ENCODE peak calls at places on chromosomes 11 and 22, in eight cellular contexts. V is K562, G is fibroblast of lung, L is PC-3, K is endodermal cell, O is IMR-90, R is Karpas-422, N is HCT116. E is an unnamed sample.

GRCh38 chr11:122803716-122804115 is 34.6 kb upstream of the CRTAM start:
- DNase-seq in V (no peak), G (no peak), L (peak; percentile 87), K (no peak), O (no peak), R (no peak), N (no peak), E (no peak)

GRCh38 chr22:25833091-25833490 is 91.1 kb downstream of the MYO18B start:
- DNase-seq in V (no peak), G (no peak), L (no peak), K (no peak), O (no peak), R (no peak), N (no peak), E (no peak)

GRCh38 chr11:3150726-3151125 is 14.4 kb downstream of the OSBPL5 start:
- DNase-seq in V (no peak), G (no peak), L (no peak), K (no peak), O (no peak), R (no peak), N (no peak), E (no peak)

GRCh38 chr22:35258144-35258988 is 1.1 kb downstream of the HMGXB4 start:
- DNase-seq in V (peak; percentile 12), G (peak; percentile 65), L (peak; percentile 25), K (peak; percentile 74), O (peak; percentile 11), R (peak; percentile 68), N (no peak), E (peak; percentile 50)

GRCh38 chr11:1928038-1928890 is 8.8 kb downstream of the TNNT3 start:
- DNase-seq in V (no peak), G (no peak), L (no peak), K (no peak), O (no peak), R (no peak), N (no peak), E (no peak)

GRCh38 chr11:123386746-123387510 is 43.1 kb upstream of the GRAMD1B start:
- DNase-seq in V (no peak), G (peak; percentile 60), L (no peak), K (no peak), O (peak; percentile 43), R (no peak), N (no peak), E (no peak)

GRCh38 chr11:70433038-70433437 is 34.7 kb downstream of the CTTN start:
- DNase-seq in V (no peak), G (no peak), L (no peak), K (no peak), O (no peak), R (no peak), N (no peak), E (no peak)

GRCh38 chr11:111777094-111778046 is 11.2 kb upstream of the PPP2R1B start:
- DNase-seq in V (peak; percentile 63), G (peak; percentile 67), L (peak; percentile 81), K (no peak), O (peak; percentile 82), R (peak; percentile 100), N (peak; percentile 53), E (peak; percentile 58)

GRCh38 chr22:28799834-28800307 is 498 bp downstream of the XBP1 start:
- DNase-seq in V (peak; percentile 64), G (peak; percentile 55), L (peak; percentile 35), K (peak; percentile 78), O (peak; percentile 54), R (peak; percentile 68), N (no peak), E (no peak)

GRCh38 chr22:29112102-29112501 is 39.3 kb downstream of the KREMEN1 start:
- DNase-seq in V (no peak), G (no peak), L (no peak), K (peak; percentile 58), O (no peak), R (no peak), N (no peak), E (no peak)

GRCh38 chr22:43157874-43158546 is 6.7 kb downstream of the TSPO start:
- DNase-seq in V (no peak), G (no peak), L (no peak), K (no peak), O (no peak), R (no peak), N (no peak), E (no peak)

GRCh38 chr22:50684986-50685385 is 12.4 kb downstream of the SHANK3 start:
- DNase-seq in V (no peak), G (peak; percentile 39), L (no peak), K (peak; percentile 36), O (peak; percentile 39), R (no peak), N (no peak), E (no peak)

GRCh38 chr11:115222218-115222862 is 281.9 kb downstream of the CADM1 start:
- DNase-seq in V (peak; percentile 9), G (peak; percentile 98), L (peak; percentile 44), K (peak; percentile 59), O (peak; percentile 98), R (no peak), N (no peak), E (no peak)

GRCh38 chr11:8788616-8789015 is 106.0 kb downstream of the RPL27A start:
- DNase-seq in V (no peak), G (no peak), L (no peak), K (no peak), O (no peak), R (no peak), N (no peak), E (no peak)

GRCh38 chr11:2693271-2693833 is 6.4 kb downstream of the KCNQ1OT1 start:
- DNase-seq in V (no peak), G (no peak), L (no peak), K (peak; percentile 98), O (no peak), R (no peak), N (no peak), E (no peak)

GRCh38 chr11:133579165-133580031 is 47.1 kb upstream of the OPCML start:
- DNase-seq in V (no peak), G (no peak), L (no peak), K (peak; percentile 81), O (no peak), R (no peak), N (no peak), E (no peak)

GRCh38 chr11:2444301-2445106 is at the start of the genes KCNQ1 and TRPM5:
- DNase-seq in V (peak; percentile 98), G (no peak), L (peak; percentile 52), K (peak; percentile 93), O (no peak), R (no peak), N (peak; percentile 24), E (no peak)

GRCh38 chr11:17593466-17594245 is 46.6 kb downstream of the OTOG start:
- DNase-seq in V (no peak), G (no peak), L (no peak), K (peak; percentile 40), O (no peak), R (no peak), N (no peak), E (no peak)

GRCh38 chr11:9765320-9766101 is 101.6 kb downstream of the SWAP70 start:
- DNase-seq in V (no peak), G (peak; percentile 93), L (no peak), K (peak; percentile 88), O (peak; percentile 95), R (no peak), N (no peak), E (no peak)

GRCh38 chr11:10777393-10777793 is 26.3 kb downstream of the CTR9 start:
- DNase-seq in V (no peak), G (no peak), L (no peak), K (no peak), O (no peak), R (no peak), N (no peak), E (no peak)

DNA sequence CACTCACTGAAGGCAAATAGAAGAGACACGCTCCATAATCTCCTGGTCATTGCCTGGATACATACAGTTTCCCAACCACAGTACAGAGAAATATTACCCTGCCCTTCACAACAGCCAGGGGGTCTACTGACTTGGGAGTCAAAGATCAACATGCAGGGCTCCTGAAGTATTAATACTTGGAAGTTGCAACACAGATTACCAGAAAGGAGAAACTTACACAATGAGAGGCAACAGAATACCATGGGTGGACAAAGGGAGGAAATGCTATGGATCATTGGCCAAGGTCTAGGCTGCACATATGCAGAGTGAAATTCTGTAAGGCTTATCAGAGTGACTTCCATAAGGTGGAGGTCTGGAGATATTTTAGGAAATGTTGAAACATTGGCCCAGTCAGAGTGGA is 267.9 kb upstream of the FAT3 start:
- DNase-seq in V (no peak), G (no peak), L (no peak), K (no peak), O (no peak), R (no peak), N (no peak), E (no peak)
- H3K4me3 ChIP-seq in V (no peak overlapping the region), G (no peak overlapping the region), L (no peak overlapping the region), K (no peak overlapping the region), O (no peak overlapping the region), R (no peak overlapping the region), N (no peak overlapping the region), E (no peak overlapping the region)

DNA sequence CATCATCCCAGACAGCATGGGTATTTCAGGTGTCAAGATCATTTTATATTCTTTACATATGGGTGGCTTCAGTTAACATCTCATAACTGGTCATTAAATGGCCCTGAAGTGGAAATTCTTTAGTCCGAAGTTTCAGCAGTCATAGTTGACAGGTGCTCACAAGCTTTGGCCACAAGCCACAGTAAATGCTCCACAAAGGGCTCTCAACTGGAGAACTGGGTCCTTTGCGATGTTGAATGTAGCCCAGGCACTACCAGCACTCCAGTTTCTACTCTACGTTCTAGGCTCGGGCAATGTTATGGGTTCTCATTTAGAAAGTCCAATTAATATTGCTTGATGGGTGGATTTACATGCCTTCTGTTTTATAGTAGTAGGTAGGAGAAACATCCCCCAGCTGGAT is 206.3 kb downstream of the CWF19L2 start:
- DNase-seq in V (no peak), G (no peak), L (no peak), K (no peak), O (no peak), R (no peak), N (no peak), E (no peak)
- H3K9ac ChIP-seq in V (no peak overlapping the region), G (no peak overlapping the region), L (no peak overlapping the region), K (no peak overlapping the region), O (no peak overlapping the region), R (no peak overlapping the region), N (no peak overlapping the region), E (no peak overlapping the region)

GRCh38 chr11:120332822-120333716 is 3.1 kb upstream of the ARHGEF12 start:
- DNase-seq in V (no peak), G (peak; percentile 62), L (no peak), K (no peak), O (no peak), R (no peak), N (no peak), E (no peak)
- H3K27ac ChIP-seq in V (no peak overlapping the region), G (peak overlapping the region; percentile 62), L (no peak overlapping the region), K (no peak overlapping the region), O (no peak overlapping the region), R (peak overlapping the region; percentile 89), N (peak overlapping the region; percentile 5), E (no peak overlapping the region)

DNA sequence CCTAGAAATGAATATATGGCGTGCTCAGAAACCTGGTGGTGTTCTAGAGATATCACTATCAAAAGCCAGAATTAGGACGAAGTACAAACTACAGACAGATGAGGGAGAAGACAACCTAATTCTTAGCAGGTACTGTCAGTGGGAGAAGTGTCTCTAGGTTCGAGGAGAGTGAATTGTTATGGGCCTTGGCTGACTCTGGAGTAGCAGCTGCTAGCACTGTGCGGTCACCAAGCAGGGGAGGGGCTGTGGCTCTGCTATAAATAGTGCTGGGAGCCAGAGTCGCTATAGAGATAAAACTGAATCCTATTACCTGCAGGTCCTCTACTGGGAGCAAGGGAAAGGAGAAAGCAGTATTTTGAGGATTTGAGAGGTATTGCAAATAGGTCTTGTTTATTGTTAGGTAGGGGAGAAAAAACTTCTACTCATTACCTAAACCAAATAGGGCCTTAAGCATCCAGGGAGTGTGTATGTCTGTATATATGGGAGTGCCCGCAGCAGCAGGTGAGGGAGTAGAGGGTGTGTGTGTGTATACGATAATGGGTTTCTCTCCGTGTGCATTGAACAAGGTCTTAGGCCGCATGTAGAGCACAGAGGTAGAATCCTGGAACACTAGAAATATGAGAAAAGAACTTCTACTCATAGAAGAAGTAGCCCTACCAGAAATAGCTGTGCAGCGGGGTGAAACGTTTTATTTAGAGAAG is 2.2 kb downstream of the MADD start:
- DNase-seq in V (no peak), G (no peak), L (no peak), K (no peak), O (no peak), R (peak; percentile 65), N (no peak), E (no peak)
- H3K4me3 ChIP-seq in V (peak overlapping the region; percentile 85), G (no peak overlapping the region), L (no peak overlapping the region), K (peak overlapping the region; percentile 39), O (no peak overlapping the region), R (peak overlapping the region; percentile 78), N (no peak overlapping the region), E (no peak overlapping the region)